ENCODE peak calls at places on chromosome 19, in seven cellular contexts. I is OCI-LY7; M is CD8-positive, alpha-beta memory T cell; G is heart left ventricle; R is kidney; H is neural progenitor cell; W is small intestine. E is an unnamed sample. For H3K4me1, the result is how much of the 10 kb centered on the place peaks cover.

GRCh38 chr19:50384685-50385535 is 763 bp downstream of the POLD1 start:
- DNase-seq in M (no peak), H (peak), R (no peak), G (no peak), I (no peak), W (no peak), E (no peak)

GRCh38 chr19:39759457-39760184 is 19.0 kb upstream of the LEUTX start:
- DNase-seq in H (no peak), W (no peak), I (no peak), G (no peak), R (no peak), M (no peak), E (no peak)

GRCh38 chr19:6023936-6024335 is 46.0 kb upstream of the RANBP3 start:
- DNase-seq in I (no peak), H (no peak), G (no peak), M (peak), W (no peak), R (peak), E (no peak)

GRCh38 chr19:4523306-4524110 is 5.2 kb upstream of the PLIN4 start:
- DNase-seq in R (no peak), W (peak), M (no peak), G (peak), I (peak), H (peak), E (peak)

GRCh38 chr19:55089279-55089944 is 13.7 kb downstream of the EPS8L1 start:
- DNase-seq in R (peak), G (peak), H (no peak), W (no peak), I (no peak), M (no peak), E (no peak)

GRCh38 chr19:34365463-34366401 is 736 bp downstream of the GPI start:
- DNase-seq in M (no peak), I (peak), G (no peak), R (peak), H (peak), W (peak), E (peak)

GRCh38 chr19:5674734-5675133 is 5.6 kb downstream of the MICOS13 start:
- DNase-seq in H (no peak), M (no peak), R (no peak), W (no peak), G (peak), I (no peak), E (no peak)

GRCh38 chr19:33717878-33718277 is 78.8 kb upstream of the KCTD15 start:
- DNase-seq in G (no peak), R (no peak), I (no peak), M (no peak), W (no peak), H (no peak), E (no peak)

GRCh38 chr19:29625316-29625715 is 19.2 kb downstream of the POP4 start:
- DNase-seq in W (no peak), H (peak), G (no peak), M (no peak), R (no peak), I (no peak), E (no peak)

GRCh38 chr19:34411216-34411615 is 7.0 kb downstream of the PDCD2L start:
- DNase-seq in R (no peak), I (no peak), W (no peak), H (no peak), M (no peak), G (no peak), E (no peak)

GRCh38 chr19:31152906-31153305 is 196.3 kb downstream of the TSHZ3 start:
- DNase-seq in W (no peak), R (no peak), M (no peak), H (no peak), I (no peak), G (no peak), E (no peak)

GRCh38 chr19:9943744-9944143 is 7.4 kb upstream of the OLFM2 start:
- DNase-seq in I (no peak), M (no peak), G (no peak), R (no peak), W (no peak), H (no peak), E (no peak)

GRCh38 chr19:33819875-33820781 is 23.5 kb downstream of the KCTD15 start:
- DNase-seq in G (peak), R (peak), W (peak), M (no peak), H (peak), I (peak), E (peak)

GRCh38 chr19:6969490-6969889 is 51.7 kb downstream of the MBD3L2B start:
- DNase-seq in R (no peak), H (no peak), I (no peak), M (no peak), G (no peak), W (no peak), E (no peak)

DNA sequence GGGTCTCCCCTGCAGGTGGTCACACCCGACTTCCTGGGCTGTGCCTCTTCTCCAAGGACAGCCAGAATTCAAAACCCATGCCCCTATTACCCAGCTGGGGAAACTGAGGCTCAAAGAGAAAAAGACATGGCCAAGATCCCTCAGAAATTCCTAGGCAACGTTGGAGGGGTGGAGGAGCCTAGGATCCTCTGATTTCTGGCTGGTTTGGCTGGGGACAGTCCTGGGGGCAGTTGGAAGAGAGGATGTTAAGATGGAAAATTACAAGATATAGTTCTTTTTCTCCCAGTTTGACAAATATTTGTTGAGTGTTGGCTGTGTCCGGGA is 2.4 kb downstream of the VASP start:
- DNase-seq in R (no peak), W (no peak), G (peak), I (no peak), M (no peak), H (no peak), E (no peak)
- H3K4me1 ChIP-seq in R (under half), W (under half), G (half or more), I (under half), M (half or more), H (under half), E (under half)

DNA sequence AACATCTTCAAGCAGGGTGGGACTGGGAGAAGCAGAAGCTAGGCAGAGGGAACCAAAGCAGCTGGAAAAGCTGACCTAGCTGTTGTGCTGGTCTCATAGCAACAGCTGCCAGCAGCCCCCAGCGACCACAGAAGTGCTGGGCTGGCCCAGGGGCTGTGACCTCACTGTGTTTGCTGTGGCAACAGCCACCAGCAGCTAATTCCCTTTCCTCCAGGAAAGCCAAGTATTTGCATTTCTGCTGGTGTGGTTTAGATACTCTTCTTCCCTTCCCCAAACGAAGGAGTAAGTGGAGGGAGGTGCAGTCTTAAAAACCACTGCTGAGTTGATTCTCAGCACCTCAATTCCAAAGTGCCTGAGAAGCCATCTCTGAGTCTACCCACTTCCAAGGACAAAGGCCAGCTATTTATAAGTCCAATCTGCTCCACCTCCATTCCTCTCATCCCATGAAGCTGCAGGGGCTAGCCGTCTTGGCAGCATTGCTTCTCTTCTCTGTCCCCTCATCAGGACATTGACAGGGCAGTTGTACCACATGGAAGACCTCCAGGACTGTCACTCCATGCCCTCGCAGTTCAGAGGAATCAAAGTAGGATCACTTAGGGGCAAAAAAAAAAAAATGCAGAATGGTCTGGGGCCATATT is 11.5 kb upstream of the CCDC97 start:
- DNase-seq in W (peak), H (no peak), M (peak), G (peak), R (peak), I (no peak), E (peak)
- H3K4me1 ChIP-seq in W (under half), H (under half), M (half or more), G (half or more), R (under half), I (under half), E (under half)

DNA sequence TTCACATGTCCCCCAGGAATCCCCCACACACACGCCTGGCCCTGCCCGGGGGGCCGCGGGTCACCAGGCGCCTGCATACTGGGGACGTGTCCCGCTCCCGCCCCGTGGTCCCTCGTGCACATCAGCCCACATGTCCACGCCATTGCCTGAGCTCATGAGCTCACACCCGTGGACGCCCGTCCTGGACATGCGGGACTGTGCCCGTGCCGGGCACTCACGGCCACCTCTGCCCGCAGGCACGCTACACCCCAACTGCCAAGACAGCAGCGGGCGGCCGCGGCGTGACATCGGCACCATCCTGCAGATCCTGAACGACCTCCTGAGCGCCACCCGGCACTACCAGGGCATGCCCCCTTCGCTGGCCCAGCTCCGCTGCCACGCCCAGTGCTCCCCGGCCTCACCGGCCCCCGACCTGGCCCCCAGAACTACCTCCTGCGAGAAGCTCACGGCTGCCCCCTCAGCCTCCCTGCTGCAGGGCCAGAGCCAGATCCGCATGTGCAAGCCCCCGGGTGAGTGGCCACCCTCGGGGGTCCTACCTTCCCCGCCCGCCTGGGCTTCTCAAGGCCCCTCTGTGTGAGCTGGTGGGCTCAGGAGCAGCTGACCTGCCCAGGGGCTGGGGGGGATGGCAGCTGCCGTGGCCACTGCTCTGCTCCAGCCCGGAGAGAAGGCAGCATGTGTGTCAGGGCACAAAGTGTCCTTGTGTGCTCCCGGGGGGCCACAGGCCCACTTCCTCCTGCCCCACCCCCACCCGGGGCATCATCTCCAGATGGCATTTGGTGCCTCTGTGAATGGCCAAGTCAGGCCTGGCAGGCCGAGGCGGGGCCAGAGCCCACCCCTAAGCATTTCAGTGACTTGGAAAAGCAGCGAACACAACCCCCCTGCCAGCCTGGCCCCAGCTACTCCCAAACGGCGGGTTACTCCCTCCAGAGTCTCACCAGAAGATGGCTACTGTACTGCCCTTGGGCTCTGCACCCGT is 7.1 kb downstream of the MIDN start:
- DNase-seq in M (no peak), G (no peak), H (no peak), W (no peak), R (no peak), I (no peak), E (no peak)
- H3K4me1 ChIP-seq in M (half or more), G (half or more), H (under half), W (under half), R (under half), I (half or more), E (under half)

GRCh38 chr19:45179848-45180370 is 1.3 kb downstream of the BLOC1S3 start:
- DNase-seq in G (no peak), M (no peak), R (no peak), H (no peak), W (no peak), I (no peak), E (no peak)

GRCh38 chr19:45184115-45184514 is 5.5 kb downstream of the BLOC1S3 start:
- DNase-seq in M (no peak), G (no peak), W (no peak), I (no peak), H (no peak), R (no peak), E (no peak)

GRCh38 chr19:45179063-45179847 is 671 bp downstream of the BLOC1S3 start:
- DNase-seq in M (peak), H (peak), R (no peak), W (no peak), I (no peak), G (peak), E (no peak)

GRCh38 chr19:45186509-45187334 is 8.1 kb downstream of the BLOC1S3 start:
- DNase-seq in W (no peak), M (no peak), R (no peak), G (no peak), I (no peak), H (no peak), E (no peak)

DNA sequence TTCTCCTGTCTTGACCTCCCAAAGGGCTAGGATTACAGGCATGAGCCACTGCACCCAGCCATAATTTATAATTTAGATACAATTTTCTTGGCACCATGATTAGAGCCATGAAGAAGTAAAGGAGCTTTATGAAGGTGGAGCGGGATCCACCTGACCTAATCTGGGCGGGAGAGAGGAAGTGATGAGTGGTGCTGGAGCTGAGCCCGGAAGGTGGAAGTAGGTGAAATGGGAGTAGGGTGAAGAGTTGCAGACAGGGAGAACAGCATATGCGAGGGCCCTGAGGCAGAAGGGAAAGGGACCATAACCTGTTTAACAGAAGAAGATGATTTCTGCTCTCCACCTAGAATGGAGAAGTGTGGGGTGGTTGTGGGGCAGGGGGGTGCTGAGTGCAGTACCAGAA is 4.2 kb downstream of the BLOC1S3 start:
- DNase-seq in H (no peak), R (no peak), I (no peak), W (no peak), G (no peak), M (no peak), E (peak)
- H3K4me1 ChIP-seq in H (under half), R (under half), I (under half), W (under half), G (under half), M (under half), E (under half)